ENCODE peak calls at places on chromosomes 7 and 10, in six cellular contexts. Z is IMR-90, N is A549, J is body of pancreas, Q is prostate gland, S is Peyer's patch. G is an unnamed sample.

GRCh38 chr7:127950233-127950935 is 80.9 kb downstream of the LRRC4 start:
- DNase-seq in N (no peak), Z (no peak), S (no peak), Q (no peak), J (no peak), G (peak)

GRCh38 chr7:137935849-137936508 is 65.9 kb downstream of the CREB3L2 start:
- DNase-seq in Z (no peak), S (peak), Q (no peak), N (no peak), J (no peak), G (peak)

GRCh38 chr10:71133710-71134686 is 78.4 kb upstream of the UNC5B start:
- DNase-seq in Q (no peak), N (no peak), Z (no peak), J (no peak), S (no peak), G (no peak)

GRCh38 chr7:141071855-141072547 is 1.9 kb upstream of the TMEM178B start:
- DNase-seq in N (peak), S (no peak), Q (no peak), Z (no peak), J (no peak), G (no peak)

GRCh38 chr10:71204746-71205145 is 7.6 kb upstream of the UNC5B start:
- DNase-seq in Q (no peak), J (no peak), N (no peak), S (no peak), Z (no peak), G (no peak)

GRCh38 chr10:5744849-5745248 is 60.2 kb downstream of the TASOR2 start:
- DNase-seq in N (no peak), S (no peak), Q (peak), J (no peak), Z (no peak), G (no peak)

GRCh38 chr7:27191081-27191715 is 6.2 kb upstream of the HOXA11 start:
- DNase-seq in Q (peak), Z (no peak), S (no peak), N (no peak), J (peak), G (no peak)

GRCh38 chr10:86795353-86795752 is 38.9 kb downstream of the BMPR1A start:
- DNase-seq in J (no peak), Z (peak), N (peak), Q (no peak), S (no peak), G (no peak)

GRCh38 chr7:108094375-108094774 is 35.8 kb downstream of the LAMB4 start:
- DNase-seq in N (no peak), J (no peak), Q (no peak), S (no peak), Z (peak), G (no peak)

GRCh38 chr10:69901623-69902505 is 100.2 kb downstream of the COL13A1 start:
- DNase-seq in N (peak), J (peak), Q (peak), S (no peak), Z (peak), G (no peak)

GRCh38 chr7:25677595-25677994 is 449.3 kb upstream of the NPVF start:
- DNase-seq in Q (no peak), S (no peak), Z (no peak), N (no peak), J (no peak), G (no peak)

GRCh38 chr10:22986771-22987542 is 59.1 kb downstream of the ARMC3 start:
- DNase-seq in N (no peak), S (no peak), Q (no peak), Z (peak), J (no peak), G (peak)

GRCh38 chr10:104127411-104127810 is 5.4 kb downstream of the SFR1 start:
- DNase-seq in J (no peak), N (peak), Z (no peak), Q (no peak), S (no peak), G (peak)

GRCh38 chr7:157875230-157876179 is 538.7 kb downstream of the DNAJB6 start:
- DNase-seq in Z (no peak), N (peak), J (no peak), Q (no peak), S (no peak), G (no peak)

GRCh38 chr10:81870472-81870871 is 4.5 kb upstream of the NRG3 start:
- DNase-seq in Z (no peak), J (no peak), S (no peak), Q (no peak), N (no peak), G (no peak)

GRCh38 chr10:16440396-16441105 is 3.7 kb downstream of the PTER start:
- DNase-seq in S (no peak), Q (peak), Z (no peak), J (peak), N (no peak), G (no peak)

GRCh38 chr7:159022238-159022993 is 122.3 kb downstream of the VIPR2 start:
- DNase-seq in Q (no peak), Z (no peak), S (no peak), J (no peak), N (no peak), G (no peak)

GRCh38 chr7:45233249-45233775 is 75.7 kb downstream of the RAMP3 start:
- DNase-seq in S (no peak), Q (no peak), J (no peak), N (no peak), Z (no peak), G (no peak)

GRCh38 chr7:16753932-16754571 is 497 bp downstream of the TSPAN13 start:
- DNase-seq in Z (peak), S (peak), Q (peak), N (no peak), J (peak), G (peak)
- TF ChIP-seq POLR2A in Z (no peak), S (no peak), Q (no peak), N (no peak), J (peak), G (peak)

DNA sequence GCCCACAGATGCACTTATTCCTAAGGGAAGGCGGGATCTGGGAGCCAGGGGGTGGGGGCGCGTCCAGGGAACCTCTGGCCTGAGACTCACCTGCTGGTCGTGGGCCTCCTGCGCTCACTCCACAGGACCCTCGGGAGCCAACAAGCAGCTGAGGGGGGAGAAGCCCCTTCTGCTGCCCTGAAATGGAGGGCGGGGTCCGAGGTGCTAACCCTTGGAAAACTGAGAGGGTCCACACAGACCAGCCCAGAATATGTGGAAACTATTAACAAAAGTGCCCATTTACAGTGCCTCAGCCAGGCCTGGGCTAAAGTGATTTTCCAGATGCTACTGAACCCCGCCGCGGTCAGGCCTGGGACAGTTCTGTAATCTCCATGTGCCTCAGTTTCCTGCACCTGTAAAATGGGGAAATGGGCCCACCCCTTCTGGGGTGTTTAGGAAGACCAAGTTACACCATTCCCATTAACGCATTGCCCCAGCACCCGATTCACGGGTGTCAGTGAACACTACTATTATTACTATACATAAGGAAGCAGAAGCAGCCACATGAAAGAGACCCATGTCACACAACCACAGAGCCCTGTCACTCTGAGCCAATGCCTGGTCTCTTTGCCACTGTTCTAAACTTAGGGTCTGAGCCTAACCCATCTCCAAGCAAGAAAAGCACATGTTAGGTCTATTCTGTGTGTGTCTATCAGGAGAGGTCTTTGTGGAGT is 630 bp upstream of the VSTM4 start:
- DNase-seq in N (no peak), Q (no peak), Z (no peak), S (no peak), J (no peak), G (no peak)
- TF ChIP-seq POLR2A in N (no peak), Q (no peak), Z (no peak), S (no peak), J (no peak), G (no peak)

GRCh38 chr7:44073664-44074348 is 8.4 kb upstream of the PGAM2 start:
- DNase-seq in Z (peak), Q (peak), J (no peak), N (no peak), S (peak), G (no peak)
- TF ChIP-seq POLR2A in Z (no peak), Q (no peak), J (peak), N (no peak), S (peak), G (no peak)

GRCh38 chr7:100827330-100828226 is at the start of gene EPHB4:
- DNase-seq in J (peak), S (peak), Q (peak), N (peak), Z (peak), G (peak)
- TF ChIP-seq POLR2A in J (peak), S (no peak), Q (peak), N (peak), Z (no peak), G (peak)

DNA sequence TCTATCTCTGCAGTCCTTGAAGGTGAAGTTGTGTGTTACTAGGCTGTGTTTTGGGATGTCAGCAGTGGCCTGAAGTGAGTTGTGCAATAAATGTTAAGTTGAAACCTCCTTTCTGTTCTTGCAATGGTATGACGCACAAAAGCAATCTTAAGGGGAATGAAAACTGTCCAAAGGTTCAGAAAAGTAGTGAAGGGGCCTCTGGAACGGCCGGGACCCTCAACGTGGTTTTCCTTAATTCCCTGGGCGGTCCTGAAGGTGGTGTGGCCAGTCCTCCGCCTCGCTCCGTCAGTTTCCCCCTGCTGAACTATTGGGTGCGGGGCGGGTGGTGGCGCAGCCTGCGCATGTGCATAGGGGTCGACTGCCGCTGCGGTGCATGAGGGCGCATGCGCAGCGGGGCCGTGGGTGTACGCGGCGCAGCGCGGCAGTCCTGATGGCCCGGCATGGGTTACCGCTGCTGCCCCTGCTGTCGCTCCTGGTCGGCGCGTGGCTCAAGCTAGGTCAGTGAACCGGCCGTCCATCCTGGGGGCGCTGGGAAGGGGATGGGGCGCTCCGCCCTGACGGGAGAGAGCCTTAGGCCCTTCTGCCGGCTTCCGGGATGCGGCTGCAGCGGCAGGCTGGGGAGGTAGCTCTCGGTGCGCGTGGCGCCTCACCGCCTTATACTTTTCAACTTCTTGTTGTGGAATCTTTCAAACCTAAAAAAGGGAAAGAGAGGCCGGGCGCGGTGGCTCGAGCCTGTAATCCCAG is at the start of gene SUMF2:
- DNase-seq in S (peak), N (peak), J (peak), Q (peak), Z (peak), G (peak)
- TF ChIP-seq POLR2A in S (peak), N (peak), J (peak), Q (peak), Z (peak), G (peak)

GRCh38 chr7:131652194-131652593 is 95.8 kb upstream of the PODXL start:
- DNase-seq in J (no peak), S (no peak), Q (no peak), Z (no peak), N (no peak), G (no peak)
- TF ChIP-seq POLR2A in J (no peak), S (no peak), Q (no peak), Z (no peak), N (no peak), G (no peak)

GRCh38 chr10:115953203-115953602 is 319.8 kb downstream of the GFRA1 start:
- DNase-seq in Z (peak), J (no peak), N (no peak), Q (no peak), S (no peak), G (no peak)

GRCh38 chr10:115949282-115949844 is 323.6 kb downstream of the GFRA1 start:
- DNase-seq in J (no peak), Z (no peak), Q (no peak), N (no peak), S (no peak), G (no peak)

GRCh38 chr10:115950320-115950719 is 322.7 kb downstream of the GFRA1 start:
- DNase-seq in Q (no peak), S (no peak), N (no peak), Z (peak), J (no peak), G (no peak)

GRCh38 chr10:115953983-115954382 is 319.0 kb downstream of the GFRA1 start:
- DNase-seq in Q (no peak), Z (no peak), N (no peak), S (no peak), J (no peak), G (no peak)

GRCh38 chr10:115951242-115951641 is 321.8 kb downstream of the GFRA1 start:
- DNase-seq in N (no peak), J (no peak), Z (no peak), S (no peak), Q (no peak), G (no peak)
- TF ChIP-seq POLR2A in N (no peak), J (no peak), Z (no peak), S (no peak), Q (no peak), G (no peak)

GRCh38 chr7:132430863-132431822 is 145.1 kb downstream of the PLXNA4 start:
- DNase-seq in J (no peak), Q (no peak), S (peak), Z (peak), N (peak), G (peak)
- TF ChIP-seq POLR2A in J (no peak), Q (no peak), S (no peak), Z (no peak), N (no peak), G (no peak)

GRCh38 chr10:72954596-72955569 is at the start of gene PLA2G12B:
- DNase-seq in Z (no peak), N (no peak), Q (no peak), J (no peak), S (no peak), G (no peak)
- TF ChIP-seq POLR2A in Z (no peak), N (no peak), Q (no peak), J (no peak), S (peak), G (no peak)

G was measured in erythroblast.